ENCODE peak calls at places on chromosomes 2 and 18, in five cellular contexts. Y is stimulated activated CD4-positive, alpha-beta T cell treated with anti-CD3 and anti-CD28 coated beads, Interleukin-1b, Interleukin-23, amount 100 ng/mL, for 48 hours; R is activated CD8-positive, alpha-beta memory T cell treated with anti-CD3 and anti-CD28 coated beads for 24 hours; Z is H54; E is upper lobe of right lung. G is an unnamed sample.

GRCh38 chr2:150144546-150145305 is 342.7 kb downstream of the RND3 start:
- DNase-seq in Y (no peak), R (no peak), Z (no peak), E (no peak), G (no peak)

GRCh38 chr2:10700078-10700803 is 10.5 kb upstream of the NOL10 start:
- DNase-seq in Y (no peak), R (no peak), Z (no peak), E (no peak), G (no peak)

GRCh38 chr2:138455275-138455674 is 46.3 kb upstream of the SPOPL start:
- DNase-seq in Y (no peak), R (no peak), Z (no peak), E (no peak), G (no peak)

GRCh38 chr2:207219716-207220414 is 54.1 kb upstream of the KLF7 start:
- DNase-seq in Y (no peak), R (no peak), Z (peak), E (no peak), G (no peak)

GRCh38 chr2:196849895-196850294 is 40.7 kb upstream of the C2orf66 start:
- DNase-seq in Y (no peak), R (no peak), Z (peak), E (no peak), G (no peak)

GRCh38 chr2:140893685-140894084 is 1237.1 kb downstream of the LRP1B start:
- DNase-seq in Y (no peak), R (no peak), Z (peak), E (no peak), G (no peak)

GRCh38 chr18:35143615-35144596 is 96.9 kb upstream of the ZNF397 start:
- DNase-seq in Y (peak), R (no peak), Z (peak), E (no peak), G (no peak)

GRCh38 chr2:64036343-64036742 is 17.1 kb upstream of the VPS54 start:
- DNase-seq in Y (no peak), R (no peak), Z (peak), E (no peak), G (no peak)

GRCh38 chr2:67954125-67954748 is 108.6 kb downstream of the C1D start:
- DNase-seq in Y (no peak), R (no peak), Z (no peak), E (no peak), G (no peak)

GRCh38 chr2:53231908-53232307 is 535.7 kb upstream of the CHAC2 start:
- DNase-seq in Y (no peak), R (no peak), Z (no peak), E (no peak), G (no peak)

GRCh38 chr2:222468338-222468737 is 44.0 kb downstream of the SGPP2 start:
- DNase-seq in Y (no peak), R (no peak), Z (no peak), E (no peak), G (no peak)

GRCh38 chr18:48946329-48946835 is 4.4 kb downstream of the SMAD7 start:
- DNase-seq in Y (no peak), R (no peak), Z (no peak), E (peak), G (no peak)

GRCh38 chr2:90207454-90208058 is 1516.1 kb downstream of the RPIA start:
- DNase-seq in Y (no peak), R (no peak), Z (peak), E (no peak), G (no peak)

GRCh38 chr2:64214281-64215115 is 70.3 kb upstream of the PELI1 start:
- DNase-seq in Y (peak), R (peak), Z (no peak), E (no peak), G (no peak)

GRCh38 chr2:173964565-173965371 is 405 bp downstream of the SP3 start:
- DNase-seq in Y (peak), R (peak), Z (peak), E (peak), G (peak)

GRCh38 chr2:26805241-26805676 is 19.4 kb downstream of the CENPA start:
- DNase-seq in Y (no peak), R (no peak), Z (peak), E (no peak), G (no peak)

GRCh38 chr18:62625019-62625418 is 90.3 kb upstream of the PHLPP1 start:
- DNase-seq in Y (no peak), R (no peak), Z (no peak), E (no peak), G (no peak)

GRCh38 chr2:8886876-8887275 is 49.5 kb upstream of the KIDINS220 start:
- DNase-seq in Y (no peak), R (no peak), Z (no peak), E (no peak), G (no peak)

GRCh38 chr18:9025104-9025838 is 77.2 kb upstream of the NDUFV2 start:
- DNase-seq in Y (no peak), R (no peak), Z (peak), E (no peak), G (no peak)

GRCh38 chr2:226649201-226649600 is 150.4 kb downstream of the IRS1 start:
- DNase-seq in Y (no peak), R (no peak), Z (no peak), E (no peak), G (no peak)

GRCh38 chr2:232375164-232375563 is 3.4 kb upstream of the ALPP start:
- DNase-seq in Y (no peak), R (no peak), Z (no peak), E (no peak), G (no peak)

GRCh38 chr18:58218111-58218510 is 174.1 kb downstream of the NEDD4L start:
- DNase-seq in Y (no peak), R (no peak), Z (no peak), E (no peak), G (no peak)

GRCh38 chr2:226611196-226611943 is 188.2 kb downstream of the IRS1 start:
- DNase-seq in Y (no peak), R (no peak), Z (no peak), E (no peak), G (no peak)

GRCh38 chr2:227890495-227891079 is 19.2 kb downstream of the DAW1 start:
- DNase-seq in Y (no peak), R (no peak), Z (no peak), E (no peak), G (no peak)

GRCh38 chr2:26566081-26566375 is 75.1 kb downstream of the CIB4 start:
- DNase-seq in Y (no peak), R (no peak), Z (no peak), E (peak), G (peak)

GRCh38 chr2:71592181-71592711 is 138.9 kb downstream of the DYSF start:
- DNase-seq in Y (no peak), R (no peak), Z (no peak), E (no peak), G (no peak)